ENCODE peak calls at places on chromosomes 4 and X, in seven cellular contexts. L is dermis blood vessel endothelial cell, K is anterior cingulate cortex, R is fibroblast of pulmonary artery, U is uterus, B is A549, M is NCI-H1436. V is an unnamed sample.

GRCh38 chr4:84051728-84052127 is 447.4 kb downstream of the NKX6-1 start:
- DNase-seq in R (no peak), M (no peak), L (no peak), K (no peak), U (no peak), B (no peak), V (no peak)

GRCh38 chr4:25030283-25031076 is at the start of gene LGI2:
- DNase-seq in U (peak), B (no peak), K (peak), M (no peak), L (peak), R (no peak), V (no peak)

GRCh38 chr4:10033191-10033881 is 12.0 kb upstream of the SLC2A9 start:
- DNase-seq in M (no peak), U (no peak), K (peak), L (peak), B (no peak), R (peak), V (peak)

GRCh38 chr4:132502096-132502552 is 647.0 kb upstream of the PCDH10 start:
- DNase-seq in B (no peak), L (no peak), K (no peak), R (no peak), M (no peak), U (no peak), V (no peak)

GRCh38 chr4:67273676-67274075 is 271.6 kb downstream of the CENPC start:
- DNase-seq in R (no peak), L (no peak), M (no peak), K (no peak), U (no peak), B (no peak), V (no peak)

GRCh38 chrX:20432746-20433374 is 166.2 kb upstream of the RPS6KA3 start:
- DNase-seq in K (no peak), U (no peak), B (peak), L (no peak), R (no peak), M (no peak), V (no peak)

GRCh38 chr4:79913581-79913980 is 159.4 kb downstream of the ANTXR2 start:
- DNase-seq in U (no peak), L (no peak), R (peak), B (no peak), K (no peak), M (no peak), V (peak)

GRCh38 chr4:18398661-18399060 is 377.1 kb upstream of the LCORL start:
- DNase-seq in M (no peak), L (no peak), R (no peak), U (no peak), B (no peak), K (no peak), V (no peak)

GRCh38 chr4:123198706-123199105 is 197.9 kb upstream of the SPRY1 start:
- DNase-seq in U (no peak), K (no peak), M (no peak), B (no peak), R (no peak), L (no peak), V (no peak)

GRCh38 chr4:11423465-11423864 is 5.2 kb downstream of the HS3ST1 start:
- DNase-seq in B (no peak), K (no peak), R (peak), U (peak), M (no peak), L (no peak), V (no peak)

GRCh38 chr4:165439981-165440380 is 61.2 kb downstream of the CPE start:
- DNase-seq in K (no peak), R (no peak), M (no peak), L (no peak), U (no peak), B (no peak), V (peak)

GRCh38 chr4:16120720-16121119 is 36.9 kb upstream of the PROM1 start:
- DNase-seq in M (no peak), B (no peak), L (no peak), K (no peak), R (no peak), U (no peak), V (no peak)

GRCh38 chr4:83582289-83582756 is 46.4 kb downstream of the GPAT3 start:
- DNase-seq in U (peak), K (peak), B (peak), L (peak), M (peak), R (peak), V (peak)

GRCh38 chr4:71290074-71290473 is 48.7 kb upstream of the SLC4A4 start:
- DNase-seq in L (no peak), B (no peak), U (no peak), M (no peak), K (no peak), R (no peak), V (peak)